ENCODE peak calls at places on chromosomes 2 and 18, in six cellular contexts. L is IMR-90, T is mucosa of descending colon, B is neural crest cell, P is breast epithelium, J is AG09319. O is an unnamed sample.

GRCh38 chr18:57432118-57432517 is 3.1 kb upstream of the ONECUT2 start:
- DNase-seq in P (no peak), T (no peak), B (no peak), L (no peak), J (no peak), O (no peak)

GRCh38 chr2:188983427-188984101 is 9.4 kb downstream of the COL3A1 start:
- DNase-seq in P (no peak), T (no peak), J (peak; percentile 87), B (no peak), L (peak; percentile 78), O (no peak)

GRCh38 chr2:149902104-149902503 is 314.5 kb upstream of the MMADHC start:
- DNase-seq in L (no peak), B (no peak), J (no peak), T (no peak), P (no peak), O (no peak)

GRCh38 chr18:58325521-58325908 is 281.5 kb downstream of the NEDD4L start:
- DNase-seq in J (peak; percentile 65), T (no peak), B (no peak), L (peak; percentile 33), P (no peak), O (no peak)

GRCh38 chr18:5057348-5058012 is 139.6 kb downstream of the AKAIN1 start:
- DNase-seq in L (peak; percentile 31), J (peak; percentile 7), P (peak; percentile 22), B (peak; percentile 71), T (peak; percentile 56), O (peak; percentile 22)

GRCh38 chr2:12987246-12987645 is 270.5 kb downstream of the TRIB2 start:
- DNase-seq in L (no peak), J (no peak), P (no peak), T (no peak), B (no peak), O (no peak)

GRCh38 chr2:43130548-43130875 is 95.9 kb downstream of the ZFP36L2 start:
- DNase-seq in T (no peak), P (no peak), J (no peak), B (no peak), L (no peak), O (no peak)

GRCh38 chr18:39274535-39274934 is 1708.9 kb upstream of the CELF4 start:
- DNase-seq in P (no peak), T (no peak), B (no peak), L (peak; percentile 45), J (no peak), O (no peak)

GRCh38 chr2:219081701-219082331 is 21.1 kb upstream of the IHH start:
- DNase-seq in T (peak; percentile 70), L (no peak), P (no peak), J (no peak), B (no peak), O (no peak)

GRCh38 chr2:39068290-39068689 is 52.6 kb downstream of the SOS1 start:
- DNase-seq in T (no peak), P (no peak), L (peak; percentile 61), B (no peak), J (no peak), O (no peak)

GRCh38 chr2:193561054-193561453 is 1366.3 kb upstream of the TMEFF2 start:
- DNase-seq in J (no peak), T (no peak), L (peak; percentile 39), B (no peak), P (no peak), O (no peak)

GRCh38 chr2:197803033-197803444 is 1.4 kb upstream of the PLCL1 start:
- DNase-seq in P (no peak), J (peak; percentile 14), T (peak; percentile 67), B (no peak), L (peak; percentile 63), O (no peak)

GRCh38 chr2:48257456-48257855 is 272.5 kb upstream of the STON1 start:
- DNase-seq in L (no peak), J (no peak), T (no peak), P (no peak), B (no peak), O (no peak)

GRCh38 chr2:203061346-203061745 is 46.7 kb downstream of the NBEAL1 start:
- DNase-seq in L (peak; percentile 84), J (no peak), B (no peak), T (no peak), P (no peak), O (no peak)

GRCh38 chr2:121065239-121065638 is 219.8 kb downstream of the TFCP2L1 start:
- DNase-seq in B (no peak), J (no peak), T (no peak), L (no peak), P (no peak), O (no peak)

GRCh38 chr18:76958692-76959341 is 136.5 kb downstream of the ZNF236 start:
- DNase-seq in J (no peak), B (no peak), T (peak; percentile 63), P (no peak), L (no peak), O (no peak)

O was measured in effector memory CD8-positive, alpha-beta T cell.